ENCODE peak calls at places on chromosome 4, in four cellular contexts. W, H, T and S are unnamed samples.

GRCh38 chr4:115292320-115293092 is 179.1 kb upstream of the NDST4 start:
- DNase-seq in W (no peak), H (no peak), T (no peak), S (no peak)

GRCh38 chr4:87243426-87244053 is 23.1 kb upstream of the KLHL8 start:
- DNase-seq in W (no peak), H (no peak), T (no peak), S (no peak)

GRCh38 chr4:133594246-133595207 is 445.4 kb downstream of the PCDH10 start:
- DNase-seq in W (no peak), H (no peak), T (peak; percentile 83), S (no peak)

GRCh38 chr4:26273308-26273980 is 47.4 kb upstream of the RBPJ start:
- DNase-seq in W (no peak), H (peak; percentile 40), T (no peak), S (no peak)

GRCh38 chr4:44016582-44017421 is 431.8 kb downstream of the KCTD8 start:
- DNase-seq in W (peak; percentile 7), H (no peak), T (no peak), S (no peak)

GRCh38 chr4:43316813-43317212 is 424.3 kb downstream of the GRXCR1 start:
- DNase-seq in W (peak; percentile 42), H (no peak), T (no peak), S (no peak)

GRCh38 chr4:94208268-94208667 is 603 bp downstream of the SMARCAD1 start:
- DNase-seq in W (no peak), H (no peak), T (no peak), S (no peak)

GRCh38 chr4:185794637-185795036 is 17.4 kb downstream of the SORBS2 start:
- DNase-seq in W (no peak), H (no peak), T (no peak), S (no peak)

GRCh38 chr4:3323071-3323481 is 30.3 kb downstream of the RGS12 start:
- DNase-seq in W (no peak), H (no peak), T (no peak), S (peak; percentile 62)

GRCh38 chr4:126777649-126778048 is 855.1 kb upstream of the INTU start:
- DNase-seq in W (peak; percentile 70), H (no peak), T (peak; percentile 85), S (no peak)

GRCh38 chr4:99946346-99947189 is at the start of gene DNAJB14:
- DNase-seq in W (peak; percentile 62), H (peak; percentile 70), T (no peak), S (peak; percentile 82)

GRCh38 chr4:186236126-186236525 is 8.8 kb downstream of the KLKB1 start:
- DNase-seq in W (no peak), H (no peak), T (no peak), S (no peak)

GRCh38 chr4:133464311-133464710 is 315.2 kb downstream of the PCDH10 start:
- DNase-seq in W (no peak), H (no peak), T (no peak), S (no peak)

GRCh38 chr4:125316781-125317525 is 2.2 kb downstream of the FAT4 start:
- DNase-seq in W (peak; percentile 32), H (peak; percentile 45), T (no peak), S (peak; percentile 79)

GRCh38 chr4:121479801-121480200 is 99.0 kb upstream of the QRFPR start:
- DNase-seq in W (no peak), H (no peak), T (no peak), S (no peak)

GRCh38 chr4:76830612-76831474 is 67.1 kb downstream of the SOWAHB start:
- DNase-seq in W (peak; percentile 71), H (peak; percentile 32), T (peak; percentile 64), S (peak; percentile 72)

GRCh38 chr4:123093247-123093646 is 170.8 kb upstream of the NUDT6 start:
- DNase-seq in W (no peak), H (no peak), T (no peak), S (no peak)

GRCh38 chr4:26985836-26986235 is 125.2 kb downstream of the STIM2 start:
- DNase-seq in W (no peak), H (no peak), T (no peak), S (no peak)

GRCh38 chr4:83889802-83890201 is 353.9 kb downstream of the GPAT3 start:
- DNase-seq in W (peak; percentile 65), H (no peak), T (no peak), S (no peak)

GRCh38 chr4:3382251-3382650 is 59.5 kb upstream of the HGFAC start:
- DNase-seq in W (no peak), H (no peak), T (no peak), S (no peak)

GRCh38 chr4:140237616-140238352 is 83.8 kb upstream of the MAML3 start:
- DNase-seq in W (peak; percentile 99), H (peak; percentile 83), T (peak; percentile 77), S (peak; percentile 79)

GRCh38 chr4:90904018-90904417 is 776.8 kb downstream of the CCSER1 start:
- DNase-seq in W (no peak), H (no peak), T (no peak), S (no peak)

GRCh38 chr4:4659871-4660651 is 118.2 kb upstream of the STX18 start:
- DNase-seq in W (peak; percentile 89), H (peak; percentile 35), T (peak; percentile 66), S (no peak)

GRCh38 chr4:37717575-37717974 is 31.4 kb upstream of the RELL1 start:
- DNase-seq in W (peak; percentile 83), H (no peak), T (no peak), S (no peak)

GRCh38 chr4:53688186-53688790 is 97.0 kb upstream of the LNX1 start:
- DNase-seq in W (peak; percentile 99), H (no peak), T (peak; percentile 97), S (no peak)

GRCh38 chr4:56570041-56570440 is 64.5 kb downstream of the ARL9 start:
- DNase-seq in W (no peak), H (no peak), T (no peak), S (no peak)

GRCh38 chr4:101853028-101853427 is 62.5 kb downstream of the BANK1 start:
- DNase-seq in W (no peak), H (no peak), T (no peak), S (no peak)
- H3K4me3 ChIP-seq in W (no peak overlapping the region), H (no peak overlapping the region), T (no peak overlapping the region), S (no peak overlapping the region)

GRCh38 chr4:791866-792630 is 33.9 kb downstream of the CPLX1 start:
- DNase-seq in W (peak; percentile 12), H (no peak), T (no peak), S (no peak)
- H3K4me3 ChIP-seq in W (peak overlapping the region; percentile 13), H (no peak overlapping the region), T (no peak overlapping the region), S (peak overlapping the region; percentile 45)

GRCh38 chr4:708631-708933 is 3.0 kb downstream of the PCGF3 start:
- DNase-seq in W (no peak), H (no peak), T (no peak), S (no peak)
- H3K4me3 ChIP-seq in W (peak overlapping the region; percentile 25), H (no peak overlapping the region), T (no peak overlapping the region), S (peak overlapping the region; percentile 13)

GRCh38 chr4:109234596-109234995 is 67.9 kb downstream of the COL25A1 start:
- DNase-seq in W (no peak), H (no peak), T (no peak), S (no peak)
- H3K4me3 ChIP-seq in W (no peak overlapping the region), H (no peak overlapping the region), T (no peak overlapping the region), S (no peak overlapping the region)